ENCODE peak calls at places on chromosome 5, in seven cellular contexts. Q, W, E, L, V, D and T are unnamed samples.

GRCh38 chr5:15821506-15821905 is 321.5 kb downstream of the FBXL7 start:
- DNase-seq in Q (no peak), W (no peak), E (no peak), L (no peak), V (no peak), D (no peak), T (no peak)

GRCh38 chr5:145856285-145856818 is 16.5 kb downstream of the GRXCR2 start:
- DNase-seq in Q (peak), W (no peak), E (peak), L (no peak), V (peak), D (no peak), T (peak)

GRCh38 chr5:493758-494157 is 30.5 kb downstream of the SLC9A3 start:
- DNase-seq in Q (no peak), W (no peak), E (no peak), L (no peak), V (no peak), D (no peak), T (no peak)

GRCh38 chr5:175556794-175557193 is 78.4 kb downstream of the SFXN1 start:
- DNase-seq in Q (no peak), W (no peak), E (no peak), L (no peak), V (no peak), D (no peak), T (no peak)

GRCh38 chr5:151150484-151151262 is 6.9 kb downstream of the ANXA6 start:
- DNase-seq in Q (no peak), W (peak), E (peak), L (peak), V (peak), D (no peak), T (no peak)

GRCh38 chr5:135446615-135447014 is 533 bp downstream of the DCANP1 start:
- DNase-seq in Q (no peak), W (no peak), E (no peak), L (no peak), V (no peak), D (no peak), T (no peak)

GRCh38 chr5:9196403-9197224 is 349.3 kb downstream of the SEMA5A start:
- DNase-seq in Q (peak), W (no peak), E (no peak), L (no peak), V (no peak), D (peak), T (no peak)

GRCh38 chr5:177447066-177447610 is 524 bp downstream of the PRR7 start:
- DNase-seq in Q (peak), W (peak), E (peak), L (peak), V (peak), D (no peak), T (peak)

GRCh38 chr5:93604119-93604963 is 21.3 kb downstream of the NR2F1 start:
- DNase-seq in Q (no peak), W (peak), E (no peak), L (no peak), V (no peak), D (no peak), T (no peak)

GRCh38 chr5:53253421-53253871 is 143.9 kb upstream of the MOCS2 start:
- DNase-seq in Q (no peak), W (peak), E (no peak), L (no peak), V (no peak), D (no peak), T (peak)

GRCh38 chr5:59517926-59518585 is 375.5 kb downstream of the PDE4D start:
- DNase-seq in Q (no peak), W (no peak), E (no peak), L (no peak), V (no peak), D (peak), T (peak)